ENCODE peak calls at places on chromosomes 3 and 15, in ten cellular contexts. F, P, A, V, J, N, U, Y, I and Z are unnamed samples.

GRCh38 chr3:77296527-77296926 is 256.6 kb downstream of the ROBO2 start:
- DNase-seq in N (no peak), U (no peak), J (no peak), I (no peak), F (no peak), V (no peak), A (no peak), P (no peak), Y (no peak), Z (no peak)

GRCh38 chr3:72563690-72564370 is 284.4 kb downstream of the SHQ1 start:
- DNase-seq in U (no peak), A (no peak), J (no peak), I (no peak), P (no peak), V (no peak), Y (no peak), F (no peak), N (no peak), Z (no peak)

GRCh38 chr15:98805434-98806274 is 157.3 kb downstream of the IGF1R start:
- DNase-seq in F (no peak), A (peak), V (peak), N (peak), I (peak), J (no peak), P (no peak), Y (no peak), U (no peak), Z (no peak)

GRCh38 chr3:58167431-58168351 is 43.1 kb downstream of the DNASE1L3 start:
- DNase-seq in N (peak), A (no peak), J (peak), P (peak), Y (peak), I (peak), V (peak), U (peak), F (no peak), Z (peak)

GRCh38 chr3:152076148-152076547 is 192.6 kb upstream of the MBNL1 start:
- DNase-seq in J (no peak), V (peak), Y (no peak), N (no peak), I (no peak), F (no peak), P (no peak), U (no peak), A (no peak), Z (peak)

GRCh38 chr3:185332026-185332735 is 30.8 kb upstream of the MAP3K13 start:
- DNase-seq in J (no peak), P (no peak), A (peak), F (peak), I (no peak), N (peak), V (peak), Y (no peak), U (no peak), Z (peak)

GRCh38 chr15:48472756-48473155 is 141.5 kb downstream of the DUT start:
- DNase-seq in V (no peak), A (no peak), N (no peak), F (no peak), P (peak), J (no peak), I (no peak), Y (peak), U (no peak), Z (peak)

GRCh38 chr3:39803956-39804355 is 5.5 kb upstream of the MYRIP start:
- DNase-seq in U (no peak), V (no peak), J (no peak), F (no peak), I (no peak), Y (no peak), N (no peak), P (no peak), A (no peak), Z (no peak)

GRCh38 chr3:88195951-88196434 is 46.2 kb downstream of the C3orf38 start:
- DNase-seq in A (no peak), N (no peak), Y (no peak), V (no peak), U (no peak), P (no peak), J (no peak), I (no peak), F (no peak), Z (peak)

GRCh38 chr15:64233299-64233698 is 70.5 kb upstream of the PPIB start:
- DNase-seq in I (no peak), Y (no peak), P (no peak), F (no peak), N (no peak), V (no peak), J (no peak), U (no peak), A (no peak), Z (no peak)

GRCh38 chr15:92324036-92324963 is 69.4 kb upstream of the ST8SIA2 start:
- DNase-seq in A (no peak), U (no peak), V (no peak), I (no peak), F (no peak), P (no peak), Y (no peak), J (no peak), N (no peak), Z (no peak)

GRCh38 chr15:88908697-88909621 is 4.2 kb downstream of the MFGE8 start:
- DNase-seq in U (no peak), N (no peak), I (no peak), A (no peak), V (peak), F (no peak), P (no peak), Y (peak), J (no peak), Z (no peak)

GRCh38 chr3:88810455-88810854 is 297.0 kb upstream of the EPHA3 start:
- DNase-seq in V (no peak), P (no peak), I (no peak), U (no peak), Y (no peak), J (no peak), F (peak), A (no peak), N (no peak), Z (peak)

GRCh38 chr3:148729656-148730055 is 32.0 kb downstream of the AGTR1 start:
- DNase-seq in V (no peak), U (no peak), A (no peak), F (no peak), I (no peak), J (no peak), P (no peak), N (no peak), Y (no peak), Z (peak)

GRCh38 chr3:44424758-44425157 is 52.7 kb downstream of the ZNF445 start:
- DNase-seq in N (no peak), A (no peak), Y (no peak), P (no peak), U (peak), F (no peak), J (no peak), I (no peak), V (no peak), Z (no peak)

GRCh38 chr15:71384501-71384900 is 269.2 kb downstream of the THSD4 start:
- DNase-seq in J (no peak), N (no peak), A (no peak), U (no peak), Y (no peak), V (no peak), F (no peak), P (no peak), I (no peak), Z (no peak)

GRCh38 chr3:72080101-72080500 is 295.2 kb upstream of the PROK2 start:
- DNase-seq in A (no peak), U (no peak), J (no peak), N (no peak), P (no peak), I (no peak), Y (no peak), V (no peak), F (no peak), Z (no peak)

GRCh38 chr3:183980408-183980807 is 37.3 kb downstream of the ABCC5 start:
- DNase-seq in J (no peak), V (no peak), I (no peak), U (no peak), Y (no peak), A (no peak), F (no peak), N (no peak), P (no peak), Z (no peak)

GRCh38 chr3:195591852-195592251 is 8.1 kb upstream of the APOD start:
- DNase-seq in U (no peak), I (no peak), A (no peak), J (no peak), P (no peak), V (no peak), Y (no peak), F (no peak), N (no peak), Z (no peak)

GRCh38 chr3:16182183-16182582 is 7.7 kb downstream of the GALNT15 start:
- DNase-seq in J (no peak), V (no peak), Y (no peak), P (no peak), N (peak), U (no peak), F (no peak), I (no peak), A (no peak), Z (no peak)

GRCh38 chr15:78415284-78415683 is 22.7 kb upstream of the IREB2 start:
- DNase-seq in N (peak), Y (peak), F (no peak), A (peak), V (peak), U (no peak), I (no peak), P (no peak), J (no peak), Z (no peak)

GRCh38 chr3:66554178-66554577 is 53.4 kb upstream of the LRIG1 start:
- DNase-seq in F (peak), N (no peak), P (no peak), J (peak), U (no peak), A (no peak), Y (no peak), I (no peak), V (no peak), Z (no peak)

GRCh38 chr3:134959516-134959915 is 164.5 kb downstream of the EPHB1 start:
- DNase-seq in V (no peak), Y (no peak), N (no peak), I (no peak), P (no peak), U (no peak), A (no peak), J (no peak), F (no peak), Z (no peak)

GRCh38 chr15:78726870-78727551 is 84.3 kb downstream of the ADAMTS7 start:
- DNase-seq in P (no peak), V (peak), F (no peak), Y (no peak), A (peak), N (peak), I (peak), U (no peak), J (peak), Z (no peak)